ENCODE peak calls at places on chromosome X, in four cellular contexts. Y, T, G and J are unnamed samples.

GRCh38 chrX:148741441-148741840 is 241.0 kb downstream of the AFF2 start:
- DNase-seq in G (peak; percentile 8), Y (no peak), T (no peak), J (no peak)

GRCh38 chrX:25011589-25012432 is 4.0 kb downstream of the ARX start:
- DNase-seq in Y (no peak), T (no peak), G (no peak), J (no peak)

GRCh38 chrX:8027876-8028275 is 100.7 kb upstream of the PNPLA4 start:
- DNase-seq in Y (no peak), G (peak; percentile 27), T (no peak), J (no peak)

GRCh38 chrX:15675490-15675921 is 10.9 kb upstream of the CLTRN start:
- DNase-seq in T (peak; percentile 86), G (peak; percentile 80), Y (peak; percentile 91), J (peak; percentile 98)

GRCh38 chrX:109967151-109967550 is 35.8 kb upstream of the TMEM164 start:
- DNase-seq in G (no peak), Y (no peak), T (no peak), J (no peak)

GRCh38 chrX:357035-357692 is 29.5 kb downstream of the PPP2R3B start:
- DNase-seq in G (no peak), Y (no peak), T (no peak), J (no peak)

GRCh38 chrX:39665830-39666518 is 431.8 kb downstream of the BCOR start:
- DNase-seq in T (no peak), Y (no peak), G (no peak), J (no peak)

GRCh38 chrX:124406294-124407013 is 60.1 kb downstream of the SH2D1A start:
- DNase-seq in Y (peak; percentile 20), T (peak; percentile 55), G (peak; percentile 65), J (no peak)

GRCh38 chrX:1591863-1592127 is 391 bp downstream of the AKAP17A start:
- DNase-seq in T (no peak), G (no peak), Y (no peak), J (no peak)

GRCh38 chrX:105870465-105870864 is 48.1 kb downstream of the NRK start:
- DNase-seq in G (no peak), T (no peak), Y (no peak), J (no peak)

GRCh38 chrX:113973706-113974105 is 610.2 kb upstream of the HTR2C start:
- DNase-seq in G (no peak), T (no peak), Y (no peak), J (no peak)

GRCh38 chrX:25175743-25176142 is 160.0 kb upstream of the ARX start:
- DNase-seq in T (no peak), Y (no peak), G (no peak), J (no peak)

GRCh38 chrX:10243056-10243455 is 86.3 kb downstream of the CLCN4 start:
- DNase-seq in Y (no peak), T (no peak), G (no peak), J (no peak)

GRCh38 chrX:119757979-119758681 is at the start of gene SOWAHD:
- DNase-seq in Y (peak; percentile 75), G (peak; percentile 73), T (peak; percentile 63), J (no peak)

GRCh38 chrX:39758791-39759525 is 338.8 kb downstream of the BCOR start:
- DNase-seq in Y (no peak), T (no peak), G (no peak), J (no peak)

GRCh38 chrX:82813671-82814078 is 694.4 kb upstream of the POU3F4 start:
- DNase-seq in G (no peak), T (no peak), Y (no peak), J (no peak)

GRCh38 chrX:2696698-2697215 is 5.7 kb downstream of the CD99 start:
- DNase-seq in G (no peak), Y (no peak), T (no peak), J (no peak)
- TF ChIP-seq POLR2AphosphoS5 in G (no peak), Y (no peak), T (no peak), J (no peak)

GRCh38 chrX:19862634-19863236 is 24.7 kb downstream of the SH3KBP1 start:
- DNase-seq in T (no peak), G (peak; percentile 13), Y (no peak), J (no peak)

GRCh38 chrX:19863237-19864223 is 23.9 kb downstream of the SH3KBP1 start:
- DNase-seq in G (no peak), T (no peak), Y (no peak), J (no peak)

GRCh38 chrX:19857131-19857530 is 30.3 kb downstream of the SH3KBP1 start:
- DNase-seq in G (no peak), Y (no peak), T (no peak), J (no peak)

GRCh38 chrX:19864736-19865135 is 22.7 kb downstream of the SH3KBP1 start:
- DNase-seq in T (no peak), G (no peak), Y (no peak), J (no peak)

GRCh38 chrX:19860571-19860970 is 26.8 kb downstream of the SH3KBP1 start:
- DNase-seq in T (no peak), Y (no peak), G (no peak), J (no peak)
- H3K4me1 ChIP-seq in T (no peaks in the 10 kb centered on the region), Y (no peaks in the 10 kb centered on the region), G (peaks cover 22% of the 10 kb centered on the region), J (peaks cover 14% of the 10 kb centered on the region)

DNA sequence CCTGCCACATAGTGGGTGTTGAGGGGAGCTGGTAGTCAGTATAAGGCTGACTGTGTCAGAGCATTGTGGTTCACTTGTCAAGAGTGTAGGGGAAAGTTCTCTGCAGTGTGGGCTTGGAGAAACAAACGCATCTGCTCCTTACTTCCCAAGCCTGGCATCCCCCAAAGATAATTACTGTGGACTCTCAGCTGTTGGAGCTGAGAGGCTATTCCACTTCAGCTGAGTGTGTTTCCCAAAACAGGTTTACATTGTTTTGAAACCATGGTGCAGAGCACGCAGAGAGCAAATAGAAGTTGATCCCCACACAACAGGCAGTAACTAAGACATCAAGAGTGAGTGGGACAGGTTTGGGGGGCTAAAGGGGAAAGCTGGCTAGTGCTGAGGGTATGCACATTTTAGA is 181.0 kb upstream of the EOLA2 start:
- DNase-seq in Y (no peak), G (no peak), T (no peak), J (no peak)
- H3K4me3 ChIP-seq in Y (no peak overlapping the region), G (no peak overlapping the region), T (no peak overlapping the region), J (no peak overlapping the region)

DNA sequence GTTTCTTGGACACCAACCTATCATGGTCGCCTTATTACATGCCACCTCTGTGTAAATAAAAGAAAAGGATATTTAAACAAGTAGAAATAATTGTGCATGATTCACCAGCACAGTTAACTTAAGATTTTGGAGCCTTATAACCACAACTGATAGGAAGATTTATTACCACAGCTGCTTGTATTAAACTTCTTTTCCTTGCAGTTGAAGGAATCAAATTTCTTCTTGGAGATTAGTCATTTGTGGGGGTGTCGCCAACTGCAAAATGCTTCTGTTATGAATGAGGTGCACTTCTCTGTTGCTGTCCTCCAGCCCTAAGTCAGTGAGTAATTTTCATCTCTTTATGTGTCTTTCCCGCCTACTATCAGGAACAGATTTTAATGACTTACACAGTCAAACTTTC is 73.3 kb downstream of the OR13H1 start:
- DNase-seq in T (no peak), G (no peak), Y (no peak), J (no peak)
- TF ChIP-seq POLR2AphosphoS5 in T (no peak), G (no peak), Y (no peak), J (no peak)

GRCh38 chrX:135585153-135585552 is 64.7 kb downstream of the INTS6L start:
- DNase-seq in Y (no peak), T (no peak), G (peak; percentile 1), J (no peak)
- H3K4me1 ChIP-seq in Y (no peaks in the 10 kb centered on the region), T (no peaks in the 10 kb centered on the region), G (no peaks in the 10 kb centered on the region), J (no peaks in the 10 kb centered on the region)

DNA sequence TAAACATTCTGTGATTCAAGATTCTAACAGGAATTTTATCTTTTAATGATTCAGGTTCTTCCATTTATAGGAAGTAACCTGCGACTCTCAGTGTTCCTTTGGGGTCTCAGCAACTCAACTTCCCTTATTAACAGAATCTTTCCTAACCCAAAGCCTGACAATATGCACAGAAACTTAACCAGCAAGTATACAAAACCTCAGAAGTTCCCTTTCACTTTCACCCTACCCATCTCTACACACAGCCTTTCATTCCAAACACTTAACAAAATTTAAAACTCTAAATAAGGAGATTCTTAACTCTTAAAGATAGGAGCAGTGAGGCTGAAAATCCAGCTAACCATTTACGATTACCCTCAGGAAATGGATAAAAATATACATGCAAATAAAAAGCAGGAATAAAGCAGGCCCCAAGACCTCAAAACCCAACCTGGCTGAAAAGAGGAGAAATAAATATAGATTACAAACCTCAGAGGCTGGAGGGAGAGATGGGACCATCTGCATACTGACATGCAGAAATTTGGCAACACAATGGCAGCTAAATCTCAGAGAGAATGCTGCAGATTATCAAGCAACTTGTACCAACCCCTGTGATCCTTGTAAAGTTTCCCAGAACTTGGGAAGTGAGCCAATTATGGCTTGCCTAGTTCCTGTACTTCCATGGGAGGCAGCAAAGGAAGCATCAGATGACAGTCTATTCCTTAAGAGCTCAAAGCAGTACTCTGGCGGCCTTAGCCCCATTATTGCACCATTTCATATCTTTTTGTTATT is 101.0 kb downstream of the ATP11C start:
- DNase-seq in Y (no peak), T (no peak), G (peak; percentile 32), J (no peak)
- H3K4me3 ChIP-seq in Y (no peak overlapping the region), T (no peak overlapping the region), G (peak overlapping the region; percentile 15), J (no peak overlapping the region)

GRCh38 chrX:69022430-69022829 is 142.8 kb downstream of the PJA1 start:
- DNase-seq in Y (no peak), G (no peak), T (no peak), J (peak; percentile 81)

GRCh38 chrX:69027181-69028005 is 137.9 kb downstream of the PJA1 start:
- DNase-seq in T (no peak), Y (no peak), G (no peak), J (peak; percentile 85)

GRCh38 chrX:69025802-69026301 is 139.4 kb downstream of the PJA1 start:
- DNase-seq in Y (no peak), G (no peak), T (no peak), J (peak; percentile 91)

GRCh38 chrX:69024287-69024686 is 141.0 kb downstream of the PJA1 start:
- DNase-seq in G (no peak), T (no peak), Y (no peak), J (peak; percentile 79)

DNA sequence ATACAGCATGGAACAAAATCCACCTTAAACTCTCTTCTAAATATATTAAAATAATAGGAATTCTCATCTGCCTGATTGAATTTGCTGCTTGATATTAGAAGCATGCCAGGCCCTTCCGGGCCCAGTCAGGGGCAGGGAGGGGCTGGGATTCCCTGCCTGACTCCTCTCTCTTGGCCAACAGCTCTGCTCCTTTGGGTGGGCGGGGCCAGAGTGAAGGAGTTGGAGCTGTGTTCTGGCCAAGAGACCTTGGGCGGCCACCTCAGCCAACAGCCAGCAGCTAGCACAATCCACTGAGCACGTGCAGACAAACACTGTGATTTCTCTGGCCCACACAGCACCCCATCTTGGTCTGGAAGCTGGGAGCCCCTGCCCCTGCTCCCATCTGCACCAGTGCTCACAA is 140.3 kb downstream of the PJA1 start:
- DNase-seq in G (peak; percentile 5), Y (peak; percentile 73), T (peak; percentile 41), J (peak; percentile 77)
- TF ChIP-seq POLR2AphosphoS5 in G (no peak), Y (peak; percentile 10), T (peak; percentile 37), J (peak; percentile 12)